ENCODE peak calls at places on chromosomes 1 and 21, in six cellular contexts. B, H, G, E, M and L are unnamed samples.

GRCh38 chr1:59967141-59967697 is 40.6 kb upstream of the CYP2J2 start:
- DNase-seq in M (peak), H (no peak), B (no peak), E (no peak), G (no peak), L (no peak)

GRCh38 chr1:156263288-156263655 is 15.4 kb upstream of the PAQR6 start:
- DNase-seq in H (no peak), B (no peak), M (no peak), E (no peak), G (no peak), L (no peak)

GRCh38 chr1:32060914-32061313 is 11.8 kb upstream of the TMEM39B start:
- DNase-seq in G (no peak), M (no peak), H (no peak), B (no peak), E (no peak), L (no peak)

GRCh38 chr1:186089938-186090337 is 285.1 kb downstream of the TPR start:
- DNase-seq in H (no peak), B (no peak), M (no peak), G (no peak), E (no peak), L (no peak)

GRCh38 chr1:147882535-147882934 is 20.1 kb upstream of the GJA8 start:
- DNase-seq in M (no peak), G (no peak), H (no peak), E (no peak), B (no peak), L (no peak)

GRCh38 chr1:161265305-161265704 is 6.8 kb downstream of the PCP4L1 start:
- DNase-seq in E (no peak), M (no peak), G (no peak), H (no peak), B (no peak), L (no peak)

GRCh38 chr1:209425959-209426358 is 157.6 kb upstream of the CAMK1G start:
- DNase-seq in E (no peak), B (no peak), H (no peak), G (no peak), M (no peak), L (no peak)

GRCh38 chr1:110555807-110556470 is 37.0 kb upstream of the KCNA10 start:
- DNase-seq in H (no peak), M (peak), G (no peak), E (peak), B (no peak), L (no peak)

GRCh38 chr1:235607284-235607683 is 42.3 kb downstream of the GNG4 start:
- DNase-seq in H (no peak), E (no peak), B (no peak), G (no peak), M (no peak), L (no peak)

GRCh38 chr1:173360478-173361063 is 116.6 kb upstream of the PRDX6 start:
- DNase-seq in H (no peak), E (no peak), M (no peak), B (no peak), G (no peak), L (no peak)

GRCh38 chr21:32113486-32113885 is 165.4 kb downstream of the MIS18A start:
- DNase-seq in H (no peak), E (no peak), G (no peak), M (no peak), B (no peak), L (no peak)

GRCh38 chr1:62299426-62300200 is 19.6 kb downstream of the KANK4 start:
- DNase-seq in H (no peak), E (peak), M (no peak), B (no peak), G (no peak), L (no peak)

GRCh38 chr1:157806431-157807149 is 13.3 kb downstream of the FCRL1 start:
- DNase-seq in G (no peak), E (no peak), B (no peak), H (no peak), M (no peak), L (no peak)

GRCh38 chr1:2481885-2482284 is 5.8 kb downstream of the PLCH2 start:
- DNase-seq in M (no peak), G (no peak), H (no peak), E (no peak), B (no peak), L (no peak)